ENCODE peak calls at places on chromosomes 1 and 21, in nine cellular contexts. Q is IMR-90, T is heart left ventricle, P is uterus, C is stomach, K is tibial nerve, E is endothelial cell of umbilical vein, V is thyroid gland, Z is body of pancreas. D is an unnamed sample.

GRCh38 chr1:171084091-171084490 is 6.6 kb upstream of the FMO3 start:
- DNase-seq in E (no peak), P (no peak), C (no peak), T (no peak), Z (no peak), Q (no peak), K (no peak), V (no peak), D (no peak)

GRCh38 chr1:115338457-115338820 is 390 bp upstream of the NGF start:
- DNase-seq in T (no peak), K (no peak), E (no peak), P (no peak), Q (no peak), Z (no peak), C (no peak), V (no peak), D (no peak)

GRCh38 chr1:179441456-179441855 is 75.7 kb downstream of the AXDND1 start:
- DNase-seq in K (no peak), Z (no peak), E (no peak), T (no peak), V (no peak), Q (no peak), C (no peak), P (no peak), D (no peak)

GRCh38 chr1:160061376-160062100 is 8.4 kb downstream of the KCNJ10 start:
- DNase-seq in K (no peak), P (no peak), E (no peak), V (no peak), T (no peak), C (no peak), Z (no peak), Q (no peak), D (no peak)

GRCh38 chr1:218201004-218201403 is 84.1 kb upstream of the RRP15 start:
- DNase-seq in P (no peak), Z (no peak), Q (peak), T (no peak), C (no peak), K (no peak), E (no peak), V (no peak), D (no peak)

GRCh38 chr1:31101147-31101502 is 35.6 kb upstream of the PUM1 start:
- DNase-seq in Z (no peak), V (no peak), E (no peak), C (no peak), P (no peak), Q (peak), T (no peak), K (peak), D (no peak)

GRCh38 chr1:19400875-19401854 is 84.2 kb downstream of the CAPZB start:
- DNase-seq in T (no peak), P (no peak), K (no peak), E (no peak), V (no peak), C (no peak), Q (no peak), Z (no peak), D (no peak)

GRCh38 chr1:113982955-113983742 is 3.9 kb downstream of the OLFML3 start:
- DNase-seq in Z (no peak), K (no peak), P (no peak), C (no peak), V (no peak), T (no peak), E (no peak), Q (no peak), D (no peak)

GRCh38 chr1:61085191-61086086 is 3.1 kb downstream of the NFIA start:
- DNase-seq in V (no peak), K (no peak), C (no peak), T (no peak), Z (no peak), E (peak), Q (no peak), P (no peak), D (no peak)
- H3K4me3 ChIP-seq in V (peak), K (peak), C (peak), T (peak), Z (no peak), E (no peak), Q (no peak), P (peak), D (no peak)

GRCh38 chr1:89065077-89065868 is at the start of gene GBP1:
- DNase-seq in P (no peak), E (peak), V (no peak), Z (no peak), Q (peak), T (no peak), C (no peak), K (peak), D (no peak)
- TF ChIP-seq POLR2A in P (peak), E (no peak), V (peak), Z (peak), Q (peak), T (no peak), C (no peak), K (peak), D (no peak)

GRCh38 chr1:196977278-196977677 is at the start of gene CFHR5:
- DNase-seq in E (no peak), P (no peak), T (no peak), Z (no peak), Q (no peak), V (no peak), C (no peak), K (no peak), D (no peak)

GRCh38 chr1:196980859-196981258 is 3.5 kb downstream of the CFHR5 start:
- DNase-seq in P (no peak), K (no peak), E (no peak), V (no peak), Q (no peak), C (no peak), Z (no peak), T (no peak), D (no peak)

GRCh38 chr1:196976278-196976677 is 1.1 kb upstream of the CFHR5 start:
- DNase-seq in V (no peak), T (no peak), C (no peak), Q (no peak), K (no peak), P (no peak), E (no peak), Z (no peak), D (no peak)
- H3K4me3 ChIP-seq in V (no peak), T (no peak), C (no peak), Q (no peak), K (no peak), P (no peak), E (no peak), Z (no peak), D (no peak)

GRCh38 chr21:41878831-41879189 is 334 bp downstream of the PRDM15 start:
- DNase-seq in K (peak), C (peak), T (peak), Q (peak), V (peak), E (peak), Z (peak), P (peak), D (peak)

GRCh38 chr21:41877901-41878830 is 978 bp downstream of the PRDM15 start:
- DNase-seq in C (peak), V (peak), T (no peak), K (peak), P (peak), E (peak), Z (peak), Q (peak), D (no peak)

GRCh38 chr21:41880153-41880552 is 1.0 kb upstream of the PRDM15 start:
- DNase-seq in T (no peak), P (no peak), C (no peak), V (no peak), Z (no peak), Q (no peak), E (no peak), K (no peak), D (no peak)

GRCh38 chr21:41881051-41881450 is 1.9 kb upstream of the PRDM15 start:
- DNase-seq in T (no peak), V (no peak), K (no peak), Q (no peak), Z (no peak), P (no peak), E (no peak), C (no peak), D (no peak)

GRCh38 chr21:41879190-41879998 is at the start of gene PRDM15:
- DNase-seq in P (peak), Z (peak), V (peak), K (peak), C (peak), T (peak), Q (peak), E (peak), D (peak)
- TF ChIP-seq POLR2A in P (no peak), Z (peak), V (no peak), K (no peak), C (no peak), T (no peak), Q (peak), E (peak), D (no peak)

DNA sequence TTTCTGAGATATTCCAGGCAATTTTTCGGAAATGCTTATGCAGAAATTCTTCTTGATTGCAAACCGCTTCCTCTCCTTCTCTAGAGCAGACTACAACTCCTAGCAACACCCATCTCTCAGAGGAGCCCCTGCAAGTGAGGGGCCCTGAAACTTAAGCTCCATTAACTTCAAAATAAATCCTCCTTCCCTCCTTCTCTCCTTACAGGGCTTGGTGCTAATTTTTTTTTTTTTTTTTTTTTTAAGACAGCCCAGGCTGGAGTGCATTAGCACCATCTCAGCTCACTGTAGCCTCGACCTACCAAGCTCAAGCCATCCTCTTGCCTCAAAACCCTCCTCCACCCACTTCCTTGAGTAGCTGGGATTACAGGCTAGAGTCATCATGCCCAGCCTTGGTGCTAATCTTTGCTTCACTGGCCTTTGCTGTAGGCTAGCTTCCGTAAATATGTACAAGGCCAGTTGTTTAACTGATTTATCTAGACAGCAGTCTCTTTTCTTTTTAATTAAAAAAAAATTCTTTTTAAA is 30.2 kb upstream of the SFPQ start:
- DNase-seq in K (no peak), Z (no peak), T (no peak), V (no peak), Q (no peak), P (no peak), C (no peak), E (no peak), D (no peak)
- H3K4me3 ChIP-seq in K (no peak), Z (no peak), T (no peak), V (no peak), Q (no peak), P (no peak), C (no peak), E (no peak), D (no peak)

D was measured in lower leg skin.